ENCODE peak calls at places on chromosomes 2 and 18, in eight cellular contexts. J is GM03348; R is NCI-H2171; G is stimulated activated CD4-positive, alpha-beta T cell treated with anti-CD3 and anti-CD28 coated beads, Interleukin-12 subunit alpha, Interleukin-12 subunit beta, amount 100 ng/mL, for 24 hours; D is HEK293T; Z is memory B cell; B is activated T-cell treated with anti-CD3 and anti-CD28 coated beads, Interleukin-2, amount 50 U/mL, for 48 hours; E is naive B cell. I is an unnamed sample.

GRCh38 chr18:3129053-3129864 is 90.5 kb downstream of the MYOM1 start:
- DNase-seq in G (peak; percentile 76), Z (peak; percentile 65), E (peak; percentile 62), D (peak; percentile 70), J (peak; percentile 84), B (peak; percentile 88), R (peak; percentile 11), I (peak; percentile 60)

GRCh38 chr2:171522057-171522803 is at the start of gene CYBRD1:
- DNase-seq in B (peak; percentile 48), R (no peak), D (peak; percentile 25), G (peak; percentile 18), J (peak; percentile 95), E (no peak), Z (no peak), I (no peak)

GRCh38 chr18:48896875-48897511 is 53.8 kb downstream of the SMAD7 start:
- DNase-seq in G (no peak), R (no peak), J (peak; percentile 53), E (peak; percentile 49), B (peak; percentile 38), D (no peak), Z (peak; percentile 35), I (no peak)

GRCh38 chr2:201858781-201859180 is 52.4 kb downstream of the CDK15 start:
- DNase-seq in R (no peak), Z (no peak), G (peak; percentile 11), E (no peak), D (no peak), B (peak; percentile 58), J (peak; percentile 69), I (no peak)

GRCh38 chr18:41745166-41746049 is 209.6 kb upstream of the PIK3C3 start:
- DNase-seq in R (peak; percentile 12), Z (no peak), B (peak; percentile 22), D (peak; percentile 39), E (no peak), J (peak; percentile 54), G (no peak), I (no peak)

GRCh38 chr2:16042201-16042700 is 101.9 kb downstream of the MYCN start:
- DNase-seq in E (no peak), D (no peak), G (no peak), Z (no peak), J (no peak), B (no peak), R (no peak), I (no peak)

GRCh38 chr2:27428978-27429541 is 629 bp downstream of the NRBP1 start:
- DNase-seq in Z (no peak), G (peak; percentile 68), E (peak; percentile 74), R (peak; percentile 60), D (peak; percentile 90), B (peak; percentile 82), J (peak; percentile 97), I (no peak)

GRCh38 chr18:3151379-3152264 is 68.1 kb downstream of the MYOM1 start:
- DNase-seq in Z (no peak), B (no peak), G (no peak), J (peak; percentile 58), D (peak; percentile 28), R (peak; percentile 50), E (peak; percentile 24), I (no peak)

I was measured in activated naive CD8-positive, alpha-beta T cell treated with anti-CD3 and anti-CD28 coated beads, Interleukin-2, amount 50 U/mL, for 16 hours.